ENCODE peak calls at places on chromosomes 1 and 21, in four cellular contexts. Q is foreskin fibroblast, G is uterus, Z is lung. W is an unnamed sample.

GRCh38 chr1:44605904-44606615 is 68.2 kb downstream of the TMEM53 start:
- DNase-seq in Q (peak), G (no peak), Z (no peak), W (no peak)

GRCh38 chr1:163035791-163036249 is 33.3 kb upstream of the RGS4 start:
- DNase-seq in Z (no peak), Q (peak), G (no peak), W (no peak)

GRCh38 chr1:84415386-84415785 is 17.1 kb downstream of the DNASE2B start:
- DNase-seq in G (no peak), Q (peak), Z (no peak), W (no peak)

GRCh38 chr1:217027403-217028080 is 304.3 kb upstream of the ESRRG start:
- DNase-seq in Z (no peak), G (no peak), Q (no peak), W (no peak)

GRCh38 chr1:1366699-1367067 is 8.3 kb downstream of the AURKAIP1 start:
- DNase-seq in G (no peak), Z (no peak), Q (no peak), W (no peak)

GRCh38 chr1:169795687-169796086 is 980 bp upstream of the METTL18 start:
- DNase-seq in G (no peak), Z (no peak), Q (peak), W (no peak)

GRCh38 chr1:15410223-15410883 is 665 bp downstream of the EFHD2 start:
- DNase-seq in Z (no peak), Q (peak), G (no peak), W (no peak)

GRCh38 chr1:85581138-85581801 is 709 bp downstream of the CCN1 start:
- DNase-seq in Q (peak), G (peak), Z (peak), W (peak)

GRCh38 chr21:43921602-43921978 is 56.6 kb downstream of the AGPAT3 start:
- DNase-seq in Q (no peak), G (no peak), Z (no peak), W (no peak)

GRCh38 chr1:156773607-156774006 is 6.3 kb downstream of the PRCC start:
- DNase-seq in Q (no peak), G (no peak), Z (no peak), W (no peak)

GRCh38 chr1:244375061-244375460 is 76.6 kb downstream of the ADSS2 start:
- DNase-seq in Q (no peak), G (no peak), Z (no peak), W (no peak)

GRCh38 chr1:228045871-228046270 is 36.6 kb upstream of the ARF1 start:
- DNase-seq in G (no peak), Q (no peak), Z (no peak), W (no peak)

GRCh38 chr21:32360401-32360981 is 32.3 kb downstream of the URB1 start:
- DNase-seq in Z (no peak), Q (no peak), G (no peak), W (no peak)

GRCh38 chr1:241600496-241600901 is 39.7 kb downstream of the CHML start:
- DNase-seq in G (no peak), Z (no peak), Q (peak), W (no peak)

GRCh38 chr1:241606544-241606943 is 33.6 kb downstream of the CHML start:
- DNase-seq in Z (no peak), G (no peak), Q (no peak), W (no peak)

GRCh38 chr1:241605146-241605805 is 34.9 kb downstream of the CHML start:
- DNase-seq in Q (no peak), G (no peak), Z (no peak), W (no peak)

GRCh38 chr1:241607497-241607896 is 32.7 kb downstream of the CHML start:
- DNase-seq in G (no peak), Q (no peak), Z (no peak), W (no peak)

GRCh38 chr1:241603626-241604337 is 36.4 kb downstream of the CHML start:
- DNase-seq in Q (peak), G (no peak), Z (no peak), W (no peak)
- TF ChIP-seq CTCF in Q (no peak), G (no peak), Z (no peak), W (no peak)

DNA sequence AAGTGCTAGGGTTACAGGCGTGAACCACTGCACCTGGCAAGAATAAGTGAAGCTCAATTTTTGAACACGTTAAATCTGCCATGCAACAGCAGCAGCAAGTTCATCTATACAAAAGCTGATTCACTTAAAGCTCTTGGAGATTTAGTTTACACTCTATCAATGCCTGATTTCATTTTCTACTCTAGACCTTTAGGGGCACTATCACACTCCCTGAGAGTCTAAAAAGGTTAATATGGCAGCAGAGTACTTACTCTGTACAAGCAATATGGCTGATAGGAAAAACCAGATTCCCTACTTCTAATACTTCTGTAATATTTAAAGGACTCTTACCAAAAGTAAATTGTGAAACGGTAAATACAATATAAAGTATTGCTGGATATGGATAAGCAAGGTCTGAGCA is 4.8 kb downstream of the RBM34 start:
- DNase-seq in Q (no peak), G (no peak), Z (no peak), W (no peak)
- TF ChIP-seq CTCF in Q (no peak), G (no peak), Z (no peak), W (no peak)

GRCh38 chr1:58950897-58951296 is 167.1 kb upstream of the JUN start:
- DNase-seq in Z (no peak), Q (no peak), G (no peak), W (no peak)
- TF ChIP-seq CTCF in Z (no peak), Q (no peak), G (no peak), W (no peak)

GRCh38 chr1:161198206-161198876 is 513 bp downstream of the ADAMTS4 start:
- DNase-seq in Q (peak), Z (no peak), G (peak), W (peak)
- TF ChIP-seq CTCF in Q (peak), Z (no peak), G (no peak), W (no peak)

DNA sequence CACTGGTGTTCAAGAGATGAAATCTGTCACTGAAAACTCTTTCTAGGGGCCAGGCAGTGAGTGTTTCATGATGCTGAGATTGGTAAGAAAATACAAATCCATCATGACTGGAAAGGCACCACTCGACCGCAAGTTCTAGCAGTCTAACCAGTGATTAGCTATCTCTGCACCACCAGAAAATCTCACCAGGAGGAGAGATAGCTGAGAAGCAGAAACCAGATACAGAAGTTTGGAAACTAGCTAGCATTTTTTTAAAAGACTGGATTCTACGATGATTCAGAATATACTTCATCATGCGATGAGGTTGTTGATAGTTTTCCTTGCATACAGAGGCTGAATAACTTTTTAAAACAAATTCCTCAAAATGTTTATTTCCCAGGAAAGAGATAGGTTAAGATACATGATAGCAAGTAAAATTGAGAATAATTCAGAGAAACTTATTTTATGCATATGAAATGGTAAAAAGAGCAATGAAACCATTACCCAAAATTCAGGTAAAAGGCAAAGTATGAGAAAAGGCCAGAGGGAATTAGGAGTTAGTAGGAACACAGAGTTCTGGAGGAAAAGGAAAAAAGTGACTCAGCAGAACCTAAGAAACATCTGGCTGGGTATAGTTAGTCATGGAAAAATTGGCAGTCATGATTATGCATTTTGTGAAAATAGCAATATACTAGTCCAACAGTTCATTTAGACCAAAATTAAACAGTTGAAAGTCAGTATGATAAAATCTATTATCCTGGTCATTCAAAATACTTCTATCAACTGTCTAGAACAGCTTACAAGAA is 3.3 kb upstream of the F3 start:
- DNase-seq in G (no peak), Z (no peak), Q (peak), W (no peak)
- TF ChIP-seq CTCF in G (no peak), Z (no peak), Q (no peak), W (no peak)

GRCh38 chr1:93738926-93739325 is 57.3 kb upstream of the BCAR3 start:
- DNase-seq in G (no peak), Z (no peak), Q (no peak), W (no peak)

GRCh38 chr1:93733340-93733739 is 51.7 kb upstream of the BCAR3 start:
- DNase-seq in G (no peak), Q (no peak), Z (no peak), W (no peak)

GRCh38 chr1:93734999-93735398 is 53.4 kb upstream of the BCAR3 start:
- DNase-seq in Z (no peak), Q (peak), G (no peak), W (no peak)

GRCh38 chr1:93738075-93738622 is 56.5 kb upstream of the BCAR3 start:
- DNase-seq in Q (peak), G (no peak), Z (no peak), W (no peak)

GRCh38 chr1:93735722-93736121 is 54.1 kb upstream of the BCAR3 start:
- DNase-seq in Z (no peak), G (no peak), Q (peak), W (no peak)
- TF ChIP-seq CTCF in Z (no peak), G (no peak), Q (peak), W (no peak)